ENCODE peak calls at places on chromosomes 1 and 21, in six cellular contexts. J is HCT116, N is K562, I is H1, M is SK-N-SH, R is HepG2. Z is an unnamed sample.

GRCh38 chr1:36107394-36107793 is 17.6 kb downstream of the COL8A2 start:
- DNase-seq in J (no peak), I (no peak), N (no peak), R (no peak), M (no peak), Z (no peak)

GRCh38 chr1:17588048-17588781 is 48.7 kb downstream of the ARHGEF10L start:
- DNase-seq in M (peak), R (peak), I (no peak), N (no peak), J (no peak), Z (peak)

GRCh38 chr1:55947446-55947845 is 631.9 kb downstream of the PLPP3 start:
- DNase-seq in M (no peak), R (no peak), N (no peak), J (no peak), I (no peak), Z (no peak)

GRCh38 chr1:42152119-42152518 is 1.1 kb upstream of the GUCA2B start:
- DNase-seq in J (no peak), N (no peak), I (no peak), R (no peak), M (no peak), Z (peak)

GRCh38 chr1:182781849-182782586 is 7.6 kb upstream of the NPL start:
- DNase-seq in M (peak), R (peak), J (peak), I (no peak), N (peak), Z (peak)

GRCh38 chr1:9281071-9281827 is 11.4 kb upstream of the SPSB1 start:
- DNase-seq in M (no peak), R (no peak), N (no peak), I (no peak), J (no peak), Z (no peak)

GRCh38 chr1:99292946-99293345 is 28.7 kb downstream of the PLPPR4 start:
- DNase-seq in J (no peak), M (no peak), R (no peak), I (no peak), N (no peak), Z (no peak)

GRCh38 chr1:58885998-58886397 is 102.2 kb upstream of the JUN start:
- DNase-seq in M (no peak), N (no peak), J (no peak), R (no peak), I (no peak), Z (no peak)

GRCh38 chr21:15289896-15290841 is 225.4 kb upstream of the NRIP1 start:
- DNase-seq in R (peak), J (no peak), I (no peak), N (peak), M (peak), Z (no peak)

GRCh38 chr1:161114556-161114955 is 3.3 kb downstream of the PFDN2 start:
- DNase-seq in J (no peak), N (no peak), M (no peak), I (no peak), R (no peak), Z (no peak)

GRCh38 chr1:119116725-119117124 is 23.7 kb downstream of the WARS2 start:
- DNase-seq in M (no peak), N (no peak), J (no peak), I (no peak), R (no peak), Z (no peak)

GRCh38 chr1:53559854-53560571 is 100.8 kb downstream of the DMRTB1 start:
- DNase-seq in J (no peak), N (no peak), R (no peak), M (peak), I (no peak), Z (no peak)

GRCh38 chr1:18642278-18643095 is 11.8 kb downstream of the PAX7 start:
- DNase-seq in M (no peak), R (no peak), I (no peak), J (no peak), N (no peak), Z (no peak)

GRCh38 chr1:40316595-40317393 is at the start of gene COL9A2:
- DNase-seq in R (peak), M (peak), J (no peak), I (no peak), N (no peak), Z (peak)

GRCh38 chr1:56139786-56140185 is 439.6 kb downstream of the PLPP3 start:
- DNase-seq in I (no peak), R (no peak), M (no peak), N (no peak), J (no peak), Z (no peak)

GRCh38 chr1:42005530-42005929 is 86.8 kb upstream of the HIVEP3 start:
- DNase-seq in J (no peak), N (no peak), I (no peak), R (no peak), M (no peak), Z (no peak)

GRCh38 chr1:67921725-67922489 is 88.6 kb upstream of the GNG12 start:
- DNase-seq in J (no peak), I (no peak), M (no peak), R (no peak), N (peak), Z (no peak)

GRCh38 chr1:7389201-7389785 is 381.8 kb upstream of the VAMP3 start:
- DNase-seq in M (peak), I (no peak), J (no peak), N (no peak), R (no peak), Z (no peak)

GRCh38 chr1:61120307-61120840 is 38.0 kb downstream of the NFIA start:
- DNase-seq in I (no peak), J (no peak), R (no peak), M (no peak), N (no peak), Z (no peak)

GRCh38 chr1:18668750-18669404 is 38.2 kb downstream of the PAX7 start:
- DNase-seq in N (no peak), I (no peak), R (no peak), M (no peak), J (peak), Z (peak)

GRCh38 chr1:110816945-110817344 is 56.0 kb upstream of the CD53 start:
- DNase-seq in R (no peak), J (no peak), N (no peak), I (no peak), M (no peak), Z (peak)

GRCh38 chr1:12405325-12406217 is 175.7 kb downstream of the VPS13D start:
- DNase-seq in M (no peak), J (no peak), N (peak), R (peak), I (no peak), Z (no peak)

GRCh38 chr1:10031461-10031860 is 1.3 kb upstream of the UBE4B start:
- DNase-seq in M (no peak), N (no peak), R (no peak), I (no peak), J (no peak), Z (no peak)

GRCh38 chr1:204685236-204686006 is at the start of gene LRRN2:
- DNase-seq in N (no peak), I (no peak), M (peak), J (no peak), R (no peak), Z (peak)

GRCh38 chr21:41630249-41630648 is 122.3 kb upstream of the TMPRSS2 start:
- DNase-seq in N (no peak), J (peak), M (no peak), R (no peak), I (no peak), Z (no peak)

GRCh38 chr1:112312879-112313278 is 83.1 kb upstream of the CTTNBP2NL start:
- DNase-seq in J (no peak), M (no peak), N (no peak), R (no peak), I (no peak), Z (no peak)

GRCh38 chr1:17529381-17529780 is 10.1 kb upstream of the ARHGEF10L start:
- DNase-seq in N (no peak), I (no peak), R (no peak), M (no peak), J (no peak), Z (peak)

GRCh38 chr1:229107302-229107815 is 163.6 kb upstream of the RAB4A start:
- DNase-seq in N (no peak), R (no peak), M (no peak), I (no peak), J (no peak), Z (no peak)

GRCh38 chr1:229106526-229107105 is 164.3 kb upstream of the RAB4A start:
- DNase-seq in I (no peak), J (no peak), M (no peak), N (no peak), R (no peak), Z (no peak)

GRCh38 chr1:229105109-229105508 is 165.8 kb upstream of the RAB4A start:
- DNase-seq in N (no peak), J (no peak), R (no peak), M (no peak), I (no peak), Z (no peak)

GRCh38 chr1:229104654-229105053 is 166.3 kb upstream of the RAB4A start:
- DNase-seq in I (no peak), M (no peak), R (no peak), J (no peak), N (no peak), Z (no peak)

DNA sequence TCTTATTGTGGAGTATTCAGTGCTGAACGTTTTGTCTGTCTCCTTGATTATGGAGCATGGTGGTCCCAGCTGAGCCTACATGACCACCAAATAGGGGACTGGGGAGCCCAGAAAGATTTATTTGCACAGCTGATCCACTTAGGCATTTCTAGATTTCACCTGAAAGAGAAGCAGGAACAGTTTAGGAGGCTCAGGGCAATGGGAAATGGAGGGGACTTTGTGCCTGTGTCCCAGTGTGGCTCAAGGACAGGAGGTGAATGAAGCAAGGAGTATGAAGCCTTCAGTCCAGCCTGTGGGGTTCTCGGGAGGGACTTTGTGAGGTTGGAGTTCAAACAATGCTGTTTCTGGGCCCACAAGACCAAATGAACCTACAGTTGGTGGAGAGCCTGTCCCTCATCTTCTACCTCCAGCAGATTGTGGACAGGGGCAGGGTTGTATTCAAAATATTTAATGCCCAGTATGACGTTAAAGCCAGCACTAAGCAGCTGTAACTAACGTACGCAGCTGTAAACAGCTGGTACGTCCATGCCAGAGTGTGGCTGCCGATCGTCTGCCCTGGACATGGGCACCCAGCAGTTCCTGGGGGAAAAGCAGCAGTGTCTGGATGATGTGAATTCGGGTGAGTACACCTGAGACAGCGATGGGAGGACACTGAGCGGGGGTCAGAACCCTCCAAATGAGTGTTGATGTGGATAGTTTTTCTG is 164.9 kb upstream of the RAB4A start:
- DNase-seq in J (no peak), N (no peak), M (no peak), I (no peak), R (no peak), Z (no peak)
- TF ChIP-seq JUND in J (no peak), N (no peak), M (no peak), I (no peak), R (no peak), Z (no peak)

GRCh38 chr1:50502147-50502546 is 78.9 kb upstream of the DMRTA2 start:
- DNase-seq in R (no peak), J (no peak), N (no peak), I (no peak), M (no peak), Z (no peak)

GRCh38 chr1:50491142-50491541 is 67.9 kb upstream of the DMRTA2 start:
- DNase-seq in R (no peak), M (no peak), J (no peak), N (no peak), I (no peak), Z (no peak)

GRCh38 chr1:50492142-50492541 is 68.9 kb upstream of the DMRTA2 start:
- DNase-seq in R (no peak), M (no peak), I (no peak), J (no peak), N (no peak), Z (no peak)

GRCh38 chr1:50493710-50494109 is 70.5 kb upstream of the DMRTA2 start:
- DNase-seq in N (no peak), R (no peak), J (no peak), M (no peak), I (no peak), Z (peak)

DNA sequence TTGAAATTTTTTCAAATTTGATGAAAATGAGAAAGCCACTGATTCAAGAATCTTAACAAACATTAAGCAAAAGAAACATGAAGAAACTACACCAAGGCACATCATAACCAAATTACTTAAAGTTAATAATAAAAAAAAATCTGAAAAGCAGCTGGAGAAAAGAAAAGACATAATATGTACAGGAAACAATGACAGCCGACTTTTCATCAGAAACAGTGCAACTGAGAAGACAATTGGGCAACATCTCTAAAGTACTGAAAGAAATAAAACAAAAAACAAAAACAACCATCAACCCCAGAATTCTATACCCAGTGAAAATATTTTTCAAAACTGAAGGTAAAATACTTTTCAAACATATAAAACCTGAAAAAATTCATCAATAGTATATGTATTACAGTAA is 73.8 kb upstream of the DMRTA2 start:
- DNase-seq in N (no peak), I (no peak), R (no peak), M (no peak), J (no peak), Z (no peak)
- TF ChIP-seq JUND in N (no peak), I (no peak), R (no peak), M (no peak), J (no peak), Z (no peak)

DNA sequence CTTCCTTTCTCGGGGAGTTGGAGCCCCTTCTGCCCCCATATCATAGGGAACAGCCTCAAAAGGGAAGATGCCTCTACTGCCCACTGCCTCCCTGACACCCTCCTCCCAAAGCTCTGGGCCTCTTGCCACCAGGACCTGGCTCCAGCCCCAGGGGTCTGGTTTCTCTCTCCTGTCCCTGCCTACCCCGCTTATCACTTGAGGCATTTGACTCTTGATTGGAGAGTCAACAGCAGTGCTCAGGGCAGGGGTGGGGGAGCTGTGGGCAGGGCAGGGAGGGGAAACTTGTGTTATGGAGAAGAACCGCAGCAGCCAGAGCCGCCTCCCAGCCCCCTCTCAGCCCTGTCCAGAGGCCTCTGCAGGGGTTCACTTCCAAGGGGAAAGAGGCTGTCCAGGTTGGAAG is 573 bp downstream of the TRIM63 start:
- DNase-seq in N (peak), M (peak), R (no peak), J (no peak), I (no peak), Z (no peak)
- TF ChIP-seq JUND in N (no peak), M (no peak), R (no peak), J (no peak), I (no peak), Z (no peak)

GRCh38 chr1:44033756-44034155 is 2.5 kb upstream of the SLC6A9 start:
- DNase-seq in I (no peak), R (no peak), M (peak), N (no peak), J (no peak), Z (no peak)
- TF ChIP-seq JUND in I (no peak), R (no peak), M (no peak), N (no peak), J (no peak), Z (no peak)